ENCODE peak calls at places on chromosome 21, in ten cellular contexts. E is IMR-90; U is fibroblast of the aortic adventitia; N is sigmoid colon; O is CD8-positive, alpha-beta T cell; I is left ventricle myocardium inferior; M is kidney; F is epithelial cell of esophagus; R is fibroblast of pulmonary artery; C is GM06990. Z is an unnamed sample.

GRCh38 chr21:34852438-34852837 is 183.6 kb downstream of the CLIC6 start:
- DNase-seq in O (no peak), C (no peak), R (peak), I (no peak), M (no peak), F (no peak), N (no peak), U (no peak), E (no peak), Z (peak)

GRCh38 chr21:14863745-14864210 is 201.0 kb downstream of the NRIP1 start:
- DNase-seq in R (peak), E (peak), O (no peak), F (peak), N (no peak), U (peak), I (no peak), C (no peak), M (no peak), Z (peak)

GRCh38 chr21:39938086-39938611 is 70.9 kb downstream of the PCP4 start:
- DNase-seq in O (no peak), C (no peak), I (no peak), M (no peak), F (no peak), N (peak), U (no peak), E (no peak), R (no peak), Z (no peak)

GRCh38 chr21:34989337-34990151 is 59.6 kb downstream of the RUNX1 start:
- DNase-seq in F (no peak), C (no peak), N (no peak), O (no peak), M (no peak), E (no peak), U (peak), R (no peak), I (no peak), Z (peak)

GRCh38 chr21:33444499-33444898 is 35.3 kb downstream of the TMEM50B start:
- DNase-seq in U (no peak), C (no peak), F (no peak), I (no peak), E (no peak), R (no peak), M (no peak), N (no peak), O (no peak), Z (no peak)

GRCh38 chr21:25942145-25942544 is 207.4 kb downstream of the GABPA start:
- DNase-seq in O (no peak), C (no peak), N (no peak), U (peak), F (no peak), I (no peak), R (peak), M (no peak), E (no peak), Z (no peak)

GRCh38 chr21:32330784-32331311 is 32.2 kb downstream of the MRAP start:
- DNase-seq in C (no peak), E (no peak), N (peak), F (no peak), I (no peak), R (no peak), O (no peak), U (no peak), M (no peak), Z (no peak)

GRCh38 chr21:37166733-37167132 is 93.7 kb downstream of the TTC3 start:
- DNase-seq in R (peak), U (peak), E (no peak), F (peak), O (no peak), C (no peak), M (no peak), N (no peak), I (no peak), Z (no peak)

GRCh38 chr21:34801519-34802132 is 132.8 kb downstream of the CLIC6 start:
- DNase-seq in M (no peak), N (no peak), F (peak), U (no peak), R (peak), I (no peak), O (no peak), E (no peak), C (no peak), Z (peak)

GRCh38 chr21:18803624-18804023 is 400.0 kb upstream of the TMPRSS15 start:
- DNase-seq in R (no peak), O (no peak), E (no peak), C (no peak), M (no peak), F (no peak), U (no peak), N (no peak), I (no peak), Z (no peak)

GRCh38 chr21:38083534-38083933 is 167.3 kb upstream of the KCNJ6 start:
- DNase-seq in F (no peak), C (no peak), I (no peak), O (no peak), N (no peak), R (no peak), M (no peak), E (no peak), U (no peak), Z (no peak)

GRCh38 chr21:16145052-16145451 is 415.3 kb downstream of the USP25 start:
- DNase-seq in F (no peak), C (no peak), O (no peak), N (no peak), U (no peak), E (no peak), R (no peak), M (no peak), I (no peak), Z (no peak)

GRCh38 chr21:34974162-34974981 is 74.7 kb downstream of the RUNX1 start:
- DNase-seq in O (peak), I (no peak), E (peak), R (no peak), U (no peak), F (no peak), M (no peak), N (no peak), C (peak), Z (no peak)

GRCh38 chr21:36408568-36408967 is 23.4 kb downstream of the CHAF1B start:
- DNase-seq in R (no peak), E (no peak), I (no peak), F (no peak), O (no peak), U (no peak), N (no peak), C (no peak), M (no peak), Z (no peak)

GRCh38 chr21:33293136-33293535 is 27.0 kb downstream of the IL10RB start:
- DNase-seq in R (no peak), E (no peak), U (no peak), N (no peak), C (no peak), O (no peak), M (no peak), F (no peak), I (no peak), Z (no peak)

GRCh38 chr21:32096411-32096810 is 182.4 kb downstream of the MIS18A start:
- DNase-seq in M (no peak), E (no peak), N (no peak), C (no peak), R (no peak), O (no peak), F (no peak), U (peak), I (no peak), Z (peak)

GRCh38 chr21:33760641-33761103 is 118.4 kb downstream of the ITSN1 start:
- DNase-seq in R (peak), F (no peak), C (no peak), O (no peak), I (no peak), M (no peak), N (no peak), U (peak), E (peak), Z (peak)

GRCh38 chr21:14120091-14120734 is 90.5 kb downstream of the LIPI start:
- DNase-seq in U (no peak), O (no peak), R (peak), E (peak), F (peak), C (no peak), I (no peak), N (no peak), M (no peak), Z (peak)

GRCh38 chr21:33121715-33122475 is 52.0 kb downstream of the OLIG1 start:
- DNase-seq in R (peak), E (peak), C (no peak), N (no peak), F (no peak), I (no peak), O (no peak), U (peak), M (no peak), Z (peak)

DNA sequence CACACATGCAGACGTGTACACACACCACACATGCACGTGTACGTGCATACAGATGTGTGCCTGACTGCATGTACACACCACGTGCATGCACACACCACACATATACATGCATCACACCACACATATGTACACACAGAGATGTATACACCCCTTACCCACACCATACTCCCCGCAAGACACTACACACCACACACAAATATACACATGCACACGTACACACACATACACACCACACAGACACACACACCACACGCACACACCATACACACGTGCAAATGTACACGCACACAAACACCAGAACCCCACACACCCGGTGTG is 9.7 kb downstream of the ITGB2 start:
- DNase-seq in M (no peak), R (no peak), N (no peak), U (no peak), O (no peak), F (no peak), C (no peak), E (no peak), I (no peak), Z (no peak)
- H3K4me3 ChIP-seq in M (no peak), R (no peak), N (no peak), U (no peak), O (peak), F (no peak), C (no peak), E (no peak), I (no peak), Z (no peak)

GRCh38 chr21:45336870-45337269 is 49.2 kb upstream of the POFUT2 start:
- DNase-seq in I (peak), F (no peak), R (no peak), N (peak), M (peak), O (no peak), C (no peak), U (no peak), E (peak), Z (no peak)
- TF ChIP-seq CTCF in I (no peak), F (no peak), R (no peak), N (no peak), M (no peak), O (no peak), C (no peak), U (no peak), E (no peak), Z (no peak)

GRCh38 chr21:45572231-45572630 is 30.0 kb upstream of the SLC19A1 start:
- DNase-seq in O (no peak), I (peak), N (peak), U (no peak), M (peak), C (no peak), R (no peak), F (no peak), E (no peak), Z (no peak)
- H3K4me3 ChIP-seq in O (no peak), I (no peak), N (no peak), U (no peak), M (no peak), C (no peak), R (no peak), F (no peak), E (no peak), Z (no peak)

GRCh38 chr21:21003701-21004100 is 5.5 kb downstream of the NCAM2 start:
- DNase-seq in N (no peak), U (peak), O (no peak), E (peak), M (no peak), C (no peak), R (peak), I (no peak), F (peak), Z (peak)
- TF ChIP-seq CTCF in N (peak), U (peak), O (no peak), E (peak), M (no peak), C (peak), R (peak), I (peak), F (no peak), Z (peak)

GRCh38 chr21:45596704-45597318 is 46.7 kb upstream of the PCBP3 start:
- DNase-seq in O (peak), U (peak), N (peak), F (peak), E (peak), R (peak), C (peak), I (peak), M (peak), Z (peak)
- H3K4me3 ChIP-seq in O (no peak), U (no peak), N (no peak), F (no peak), E (no peak), R (no peak), C (no peak), I (no peak), M (no peak), Z (no peak)

GRCh38 chr21:41136286-41136685 is 31.7 kb upstream of the BACE2 start:
- DNase-seq in O (no peak), U (no peak), M (no peak), F (no peak), E (no peak), N (no peak), C (no peak), I (no peak), R (no peak), Z (no peak)

GRCh38 chr21:41135715-41136114 is 32.2 kb upstream of the BACE2 start:
- DNase-seq in C (no peak), F (no peak), M (no peak), I (no peak), U (no peak), E (no peak), R (no peak), N (no peak), O (no peak), Z (no peak)

GRCh38 chr21:41137401-41137800 is 30.6 kb upstream of the BACE2 start:
- DNase-seq in E (no peak), C (no peak), N (no peak), F (no peak), O (no peak), U (no peak), R (no peak), I (no peak), M (peak), Z (no peak)

GRCh38 chr21:41130883-41131282 is 37.1 kb upstream of the BACE2 start:
- DNase-seq in U (no peak), R (no peak), O (no peak), N (no peak), F (no peak), M (peak), C (no peak), E (no peak), I (no peak), Z (no peak)

DNA sequence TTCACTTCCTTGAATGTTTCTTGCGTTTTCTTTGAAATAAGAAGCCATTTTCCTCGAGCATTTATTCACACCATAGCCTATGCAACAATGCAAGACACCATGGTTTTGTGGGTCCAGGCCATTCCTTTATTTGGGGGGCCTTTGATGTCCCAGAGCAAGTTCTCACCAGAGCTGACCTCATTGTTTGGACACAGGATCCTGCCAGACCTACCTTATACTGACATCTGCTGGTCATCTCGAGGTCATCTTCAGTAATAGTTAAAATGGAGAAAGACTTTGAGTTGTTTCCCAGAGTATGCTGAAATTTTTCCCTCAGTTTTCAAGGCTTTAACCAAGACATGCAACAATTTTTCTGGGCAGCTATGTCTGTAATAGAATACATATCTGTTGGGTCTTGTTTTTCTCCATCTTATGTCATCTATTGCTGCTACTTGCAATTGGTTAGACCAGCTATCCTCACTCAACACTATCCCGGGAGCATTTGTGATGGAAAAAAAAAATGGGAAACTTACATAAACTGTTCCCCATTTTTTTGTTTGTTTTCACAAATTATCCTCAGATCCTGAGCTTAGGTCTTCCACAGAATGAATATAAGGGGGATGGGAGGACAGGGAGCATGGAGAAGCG is 34.0 kb upstream of the BACE2 start:
- DNase-seq in I (no peak), C (no peak), O (no peak), N (no peak), M (peak), E (peak), R (peak), U (peak), F (peak), Z (peak)
- TF ChIP-seq CTCF in I (peak), C (peak), O (no peak), N (peak), M (peak), E (peak), R (peak), U (peak), F (peak), Z (peak)

GRCh38 chr21:45076245-45076661 is 1.9 kb downstream of the ADARB1 start:
- DNase-seq in U (no peak), C (no peak), F (peak), M (no peak), E (peak), R (peak), I (no peak), O (no peak), N (peak), Z (no peak)
- H3K4me3 ChIP-seq in U (no peak), C (no peak), F (peak), M (no peak), E (peak), R (peak), I (peak), O (no peak), N (no peak), Z (no peak)

GRCh38 chr21:27759091-27759659 is 792.3 kb upstream of the ADAMTS5 start:
- DNase-seq in C (no peak), F (peak), M (no peak), R (no peak), N (no peak), E (no peak), O (no peak), U (no peak), I (peak), Z (no peak)
- TF ChIP-seq CTCF in C (no peak), F (peak), M (peak), R (peak), N (no peak), E (peak), O (no peak), U (peak), I (peak), Z (peak)

GRCh38 chr21:43332872-43333300 is 94.0 kb downstream of the SIK1 start:
- DNase-seq in E (peak), R (peak), U (no peak), N (no peak), F (no peak), O (no peak), I (no peak), C (no peak), M (peak), Z (peak)
- H3K4me3 ChIP-seq in E (peak), R (peak), U (no peak), N (no peak), F (peak), O (no peak), I (peak), C (no peak), M (peak), Z (no peak)

GRCh38 chr21:30269803-30270530 is 12.8 kb downstream of the KRTAP24-1 start:
- DNase-seq in C (no peak), N (no peak), U (no peak), O (no peak), M (no peak), R (no peak), E (no peak), F (no peak), I (no peak), Z (no peak)

GRCh38 chr21:30268608-30269197 is 14.0 kb downstream of the KRTAP24-1 start:
- DNase-seq in F (peak), O (no peak), E (no peak), C (no peak), I (no peak), N (no peak), U (no peak), M (no peak), R (peak), Z (peak)
- TF ChIP-seq CTCF in F (peak), O (no peak), E (no peak), C (no peak), I (no peak), N (no peak), U (no peak), M (no peak), R (peak), Z (peak)

Z was measured in fibroblast of mammary gland.